ENCODE peak calls at places on chromosomes 6 and 20, in seven cellular contexts. F, K, J, R, S, Q and X are unnamed samples.

GRCh38 chr6:139336488-139336887 is 38.0 kb downstream of the CITED2 start:
- DNase-seq in F (no peak), K (peak), J (no peak), R (no peak), S (peak), Q (no peak), X (no peak)

GRCh38 chr6:152948150-152948768 is 34.6 kb downstream of the FBXO5 start:
- DNase-seq in F (peak), K (peak), J (no peak), R (peak), S (no peak), Q (peak), X (peak)

GRCh38 chr6:107489636-107490567 is at the start of gene SOBP:
- DNase-seq in F (peak), K (no peak), J (peak), R (no peak), S (peak), Q (no peak), X (no peak)

GRCh38 chr6:109373333-109373732 is 8.9 kb downstream of the CD164 start:
- DNase-seq in F (no peak), K (no peak), J (no peak), R (no peak), S (no peak), Q (no peak), X (no peak)

GRCh38 chr6:107806675-107807074 is 17.4 kb downstream of the SCML4 start:
- DNase-seq in F (no peak), K (no peak), J (no peak), R (no peak), S (no peak), Q (no peak), X (no peak)

GRCh38 chr20:31830406-31830981 is 11.3 kb downstream of the MYLK2 start:
- DNase-seq in F (no peak), K (no peak), J (no peak), R (no peak), S (no peak), Q (no peak), X (no peak)

GRCh38 chr6:4852938-4853337 is 76.7 kb downstream of the CDYL start:
- DNase-seq in F (no peak), K (no peak), J (no peak), R (no peak), S (no peak), Q (no peak), X (no peak)

GRCh38 chr6:13635948-13636658 is 21.0 kb downstream of the NOL7 start:
- DNase-seq in F (peak), K (no peak), J (no peak), R (no peak), S (no peak), Q (no peak), X (no peak)

GRCh38 chr6:29965873-29966601 is 23.7 kb downstream of the HLA-A start:
- DNase-seq in F (peak), K (peak), J (peak), R (no peak), S (peak), Q (no peak), X (no peak)

GRCh38 chr6:128464790-128465189 is 55.6 kb downstream of the PTPRK start:
- DNase-seq in F (no peak), K (no peak), J (no peak), R (no peak), S (no peak), Q (no peak), X (no peak)

GRCh38 chr6:52876056-52876787 is 33.3 kb downstream of the GSTA3 start:
- DNase-seq in F (no peak), K (no peak), J (no peak), R (no peak), S (no peak), Q (no peak), X (no peak)

GRCh38 chr20:53597521-53598120 is 4.0 kb upstream of the ZNF217 start:
- DNase-seq in F (no peak), K (no peak), J (no peak), R (no peak), S (no peak), Q (no peak), X (no peak)

GRCh38 chr20:23159256-23159922 is 73.3 kb upstream of the CD93 start:
- DNase-seq in F (no peak), K (no peak), J (no peak), R (no peak), S (no peak), Q (no peak), X (no peak)

GRCh38 chr20:10672579-10673127 is 1.1 kb downstream of the JAG1 start:
- DNase-seq in F (peak), K (peak), J (peak), R (no peak), S (peak), Q (no peak), X (no peak)

GRCh38 chr6:150492941-150493340 is 106.7 kb upstream of the PLEKHG1 start:
- DNase-seq in F (no peak), K (peak), J (no peak), R (no peak), S (no peak), Q (no peak), X (peak)

GRCh38 chr6:4703367-4703766 is 72.8 kb upstream of the CDYL start:
- DNase-seq in F (no peak), K (no peak), J (no peak), R (no peak), S (no peak), Q (no peak), X (no peak)

GRCh38 chr6:155890409-155890808 is 434.8 kb upstream of the NOX3 start:
- DNase-seq in F (no peak), K (no peak), J (no peak), R (no peak), S (no peak), Q (no peak), X (no peak)

GRCh38 chr6:105832358-105832757 is 253.8 kb upstream of the PRDM1 start:
- DNase-seq in F (no peak), K (no peak), J (no peak), R (no peak), S (no peak), Q (no peak), X (no peak)

GRCh38 chr20:17806739-17807441 is 107.1 kb downstream of the BANF2 start:
- DNase-seq in F (no peak), K (peak), J (no peak), R (peak), S (peak), Q (peak), X (no peak)

GRCh38 chr6:168514216-168514615 is 73.2 kb downstream of the SMOC2 start:
- DNase-seq in F (no peak), K (no peak), J (no peak), R (no peak), S (peak), Q (no peak), X (no peak)

GRCh38 chr20:12966468-12967085 is 42.2 kb upstream of the SPTLC3 start:
- DNase-seq in F (no peak), K (peak), J (no peak), R (peak), S (no peak), Q (peak), X (peak)

GRCh38 chr6:52591832-52592231 is 15.0 kb upstream of the TRAM2 start:
- DNase-seq in F (no peak), K (no peak), J (no peak), R (no peak), S (no peak), Q (no peak), X (no peak)

GRCh38 chr20:37257993-37258392 is 3.6 kb downstream of the GHRH start:
- DNase-seq in F (no peak), K (no peak), J (no peak), R (no peak), S (no peak), Q (no peak), X (no peak)

GRCh38 chr20:8670900-8671229 is 398.0 kb upstream of the PLCB4 start:
- DNase-seq in F (no peak), K (no peak), J (no peak), R (peak), S (no peak), Q (peak), X (no peak)

GRCh38 chr6:149897015-149897697 is 757 bp downstream of the RAET1E start:
- DNase-seq in F (no peak), K (peak), J (peak), R (peak), S (peak), Q (peak), X (peak)

GRCh38 chr20:41028359-41029149 is at the start of gene TOP1:
- DNase-seq in F (peak), K (peak), J (peak), R (peak), S (peak), Q (peak), X (peak)
- H3K4me3 ChIP-seq in F (peak), K (peak), J (peak), R (peak), S (peak), Q (peak), X (peak)

GRCh38 chr6:36597775-36598174 is 3.6 kb downstream of the SRSF3 start:
- DNase-seq in F (no peak), K (no peak), J (peak), R (no peak), S (no peak), Q (no peak), X (no peak)
- H3K4me3 ChIP-seq in F (peak), K (peak), J (peak), R (peak), S (peak), Q (peak), X (peak)

GRCh38 chr6:165662671-165663282 is at the start of gene PDE10A:
- DNase-seq in F (peak), K (no peak), J (no peak), R (no peak), S (peak), Q (no peak), X (no peak)

GRCh38 chr6:165663283-165663735 is 268 bp upstream of the PDE10A start:
- DNase-seq in F (peak), K (no peak), J (no peak), R (no peak), S (peak), Q (no peak), X (peak)

GRCh38 chr6:165663736-165664552 is 903 bp upstream of the PDE10A start:
- DNase-seq in F (peak), K (peak), J (no peak), R (no peak), S (no peak), Q (no peak), X (no peak)

GRCh38 chr6:165664553-165665383 is 1.7 kb upstream of the PDE10A start:
- DNase-seq in F (no peak), K (no peak), J (no peak), R (no peak), S (no peak), Q (no peak), X (no peak)

GRCh38 chr6:165665384-165665672 is 2.3 kb upstream of the PDE10A start:
- DNase-seq in F (no peak), K (no peak), J (no peak), R (no peak), S (no peak), Q (no peak), X (no peak)
- H3K4me3 ChIP-seq in F (no peak), K (no peak), J (no peak), R (no peak), S (no peak), Q (no peak), X (peak)

GRCh38 chr6:40015530-40015929 is 81.3 kb upstream of the MOCS1 start:
- DNase-seq in F (no peak), K (no peak), J (no peak), R (no peak), S (no peak), Q (no peak), X (no peak)
- H3K4me3 ChIP-seq in F (no peak), K (no peak), J (no peak), R (no peak), S (no peak), Q (no peak), X (no peak)

DNA sequence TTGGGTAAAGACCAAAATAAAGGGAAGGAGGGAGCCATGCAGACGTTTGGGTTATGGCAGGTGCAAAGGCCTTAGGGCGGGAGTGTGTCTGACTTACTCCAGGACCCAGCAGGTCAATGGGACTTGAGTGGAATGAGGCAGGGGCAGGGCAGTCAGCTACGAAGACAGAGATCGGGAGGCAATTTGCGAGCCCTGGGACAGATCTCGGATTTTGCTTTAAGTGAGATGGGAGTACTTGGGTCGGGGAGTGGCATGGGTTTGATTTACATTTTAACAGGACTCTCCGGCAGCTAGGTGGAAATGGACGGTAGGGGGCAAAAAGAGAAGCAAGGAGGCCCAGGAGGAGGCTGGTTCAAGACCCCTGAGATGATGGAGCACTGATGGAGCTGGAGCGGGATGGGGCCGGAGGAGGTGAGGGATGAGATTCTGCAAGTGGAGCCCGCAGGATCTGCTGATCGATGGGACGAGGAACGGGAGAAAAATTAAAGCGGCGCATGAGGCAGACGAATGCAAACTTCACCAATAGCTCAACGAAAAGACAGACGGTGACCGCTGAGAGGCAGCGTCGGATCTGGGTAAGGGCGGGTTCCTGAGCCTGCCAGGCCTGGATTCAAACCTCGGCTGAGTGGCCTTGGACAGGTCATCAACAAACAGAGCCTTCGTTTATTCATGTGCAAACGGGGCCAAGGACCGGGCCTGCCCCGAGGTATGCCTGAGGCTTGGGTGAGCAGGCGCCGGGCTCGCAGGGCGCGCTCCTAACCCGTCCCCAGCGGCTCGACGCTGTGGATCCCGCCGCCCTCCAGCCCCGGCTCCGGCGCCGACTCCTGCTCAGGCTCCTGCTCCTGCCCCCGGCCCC is 774 bp upstream of the RBCK1 start:
- DNase-seq in F (peak), K (peak), J (peak), R (peak), S (peak), Q (peak), X (no peak)
- H3K4me3 ChIP-seq in F (peak), K (peak), J (peak), R (peak), S (peak), Q (peak), X (peak)

GRCh38 chr20:63254237-63254535 is at the start of gene NKAIN4:
- DNase-seq in F (no peak), K (no peak), J (no peak), R (no peak), S (no peak), Q (no peak), X (no peak)

GRCh38 chr20:63254536-63255384 is 497 bp upstream of the NKAIN4 start:
- DNase-seq in F (no peak), K (no peak), J (no peak), R (no peak), S (no peak), Q (no peak), X (no peak)

GRCh38 chr20:63252157-63252780 is 2.0 kb downstream of the NKAIN4 start:
- DNase-seq in F (no peak), K (no peak), J (no peak), R (no peak), S (no peak), Q (no peak), X (no peak)

GRCh38 chr20:63253438-63254236 is 626 bp downstream of the NKAIN4 start:
- DNase-seq in F (no peak), K (no peak), J (no peak), R (no peak), S (no peak), Q (no peak), X (no peak)

DNA sequence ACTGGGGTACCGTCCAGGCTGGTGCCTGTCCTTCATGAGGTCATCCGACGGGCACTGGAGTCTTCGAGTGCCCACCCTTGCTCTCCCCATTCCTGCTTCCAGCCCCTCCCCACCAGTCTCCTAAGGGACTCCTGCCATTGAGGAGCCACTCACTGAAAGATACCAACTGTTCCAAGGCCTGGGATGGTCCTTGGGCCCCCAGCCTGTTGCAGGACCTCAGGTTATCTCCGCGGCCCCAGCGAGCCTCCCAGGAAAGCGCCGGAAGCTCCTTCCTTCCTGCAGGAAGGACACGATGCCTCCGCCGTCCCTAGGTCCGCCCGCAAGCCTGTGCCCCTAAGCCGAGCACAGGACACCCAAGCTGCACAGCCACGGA is 1.2 kb downstream of the NKAIN4 start:
- DNase-seq in F (no peak), K (no peak), J (no peak), R (no peak), S (no peak), Q (no peak), X (no peak)
- H3K4me3 ChIP-seq in F (no peak), K (no peak), J (no peak), R (peak), S (peak), Q (no peak), X (no peak)

GRCh38 chr6:87066449-87067288 is 28.2 kb downstream of the CGA start:
- DNase-seq in F (peak), K (peak), J (no peak), R (peak), S (no peak), Q (peak), X (peak)
- H3K4me3 ChIP-seq in F (peak), K (no peak), J (no peak), R (no peak), S (no peak), Q (no peak), X (no peak)